ENCODE peak calls at places on chromosomes 6 and 20, in ten cellular contexts. M is NCI-H146; P is cerebellar nuclear complex; T is HS-27A; Q is stimulated activated CD8-positive, alpha-beta memory T cell treated with anti-CD3 and anti-CD28 coated beads, Interleukin-15, amount 100 ng/mL, for 24 hours; N is mesenchymal stem cell; C is naive thymus-derived CD4-positive, alpha-beta T cell; G is activated naive CD4-positive, alpha-beta T cell; L is upper lobe of right lung; I is esophagus muscularis mucosa. F is an unnamed sample.

GRCh38 chr20:9160341-9160740 is 91.5 kb downstream of the PLCB4 start:
- DNase-seq in M (no peak), P (no peak), T (no peak), Q (no peak), N (no peak), C (no peak), G (no peak), L (no peak), I (no peak), F (no peak)

GRCh38 chr6:43269273-43270007 is 26.2 kb downstream of the TTBK1 start:
- DNase-seq in M (no peak), P (no peak), T (no peak), Q (no peak), N (peak; percentile 10), C (peak; percentile 14), G (peak; percentile 39), L (peak; percentile 68), I (no peak), F (no peak)

GRCh38 chr20:513429-513828 is 30.2 kb downstream of the CSNK2A1 start:
- DNase-seq in M (no peak), P (no peak), T (no peak), Q (no peak), N (no peak), C (no peak), G (no peak), L (no peak), I (no peak), F (no peak)

GRCh38 chr6:145028144-145028818 is 707.0 kb downstream of the EPM2A start:
- DNase-seq in M (peak; percentile 84), P (no peak), T (no peak), Q (no peak), N (peak; percentile 50), C (no peak), G (no peak), L (no peak), I (no peak), F (no peak)

GRCh38 chr20:6882911-6883310 is 115.4 kb downstream of the BMP2 start:
- DNase-seq in M (no peak), P (no peak), T (no peak), Q (no peak), N (no peak), C (no peak), G (no peak), L (no peak), I (no peak), F (no peak)

GRCh38 chr6:16108996-16109658 is 19.8 kb upstream of the MYLIP start:
- DNase-seq in M (no peak), P (no peak), T (no peak), Q (no peak), N (peak; percentile 54), C (no peak), G (no peak), L (no peak), I (no peak), F (no peak)

GRCh38 chr6:128569737-128570438 is 49.5 kb upstream of the PTPRK start:
- DNase-seq in M (no peak), P (no peak), T (peak; percentile 97), Q (no peak), N (peak; percentile 58), C (no peak), G (no peak), L (no peak), I (no peak), F (no peak)

GRCh38 chr6:148800535-148800934 is 53.7 kb downstream of the UST start:
- DNase-seq in M (no peak), P (no peak), T (peak; percentile 14), Q (no peak), N (no peak), C (no peak), G (no peak), L (no peak), I (no peak), F (no peak)

GRCh38 chr6:499617-500016 is 108.1 kb downstream of the IRF4 start:
- DNase-seq in M (no peak), P (no peak), T (no peak), Q (no peak), N (peak; percentile 11), C (no peak), G (no peak), L (no peak), I (no peak), F (no peak)

GRCh38 chr6:166999145-166999844 is at the start of gene CEP43:
- DNase-seq in M (peak; percentile 98), P (peak; percentile 76), T (peak; percentile 86), Q (peak; percentile 84), N (peak; percentile 94), C (peak; percentile 70), G (peak; percentile 80), L (peak; percentile 97), I (peak; percentile 97), F (peak; percentile 93)

GRCh38 chr20:63027425-63028389 is 20.9 kb upstream of the BHLHE23 start:
- DNase-seq in M (no peak), P (no peak), T (no peak), Q (no peak), N (no peak), C (no peak), G (no peak), L (peak; percentile 42), I (no peak), F (no peak)

GRCh38 chr6:122401104-122401503 is 1.7 kb downstream of the HSF2 start:
- DNase-seq in M (no peak), P (no peak), T (no peak), Q (no peak), N (peak; percentile 7), C (no peak), G (no peak), L (no peak), I (no peak), F (no peak)

GRCh38 chr20:51300104-51300503 is 242.4 kb downstream of the NFATC2 start:
- DNase-seq in M (no peak), P (no peak), T (no peak), Q (no peak), N (no peak), C (no peak), G (no peak), L (no peak), I (no peak), F (no peak)

GRCh38 chr20:6095409-6095808 is 27.4 kb downstream of the FERMT1 start:
- DNase-seq in M (no peak), P (no peak), T (no peak), Q (no peak), N (no peak), C (no peak), G (no peak), L (no peak), I (no peak), F (no peak)

GRCh38 chr6:166588691-166589333 is 2.3 kb upstream of the RAMACL start:
- DNase-seq in M (no peak), P (peak; percentile 57), T (no peak), Q (no peak), N (peak; percentile 60), C (no peak), G (no peak), L (no peak), I (no peak), F (no peak)

GRCh38 chr20:31474097-31474436 is 860 bp downstream of the DEFB124 start:
- DNase-seq in M (no peak), P (no peak), T (no peak), Q (no peak), N (no peak), C (no peak), G (no peak), L (no peak), I (no peak), F (no peak)

GRCh38 chr6:14804444-14805210 is 441.2 kb upstream of the JARID2 start:
- DNase-seq in M (peak; percentile 53), P (no peak), T (peak; percentile 61), Q (no peak), N (peak; percentile 92), C (no peak), G (no peak), L (peak; percentile 77), I (no peak), F (no peak)

GRCh38 chr20:44215125-44215524 is 4.6 kb upstream of the OSER1 start:
- DNase-seq in M (peak; percentile 80), P (peak; percentile 15), T (no peak), Q (peak; percentile 35), N (peak; percentile 71), C (peak; percentile 71), G (peak; percentile 69), L (peak; percentile 78), I (no peak), F (peak; percentile 34)

GRCh38 chr20:835220-836045 is 1.9 kb downstream of the FAM110A start:
- DNase-seq in M (no peak), P (no peak), T (no peak), Q (no peak), N (no peak), C (no peak), G (no peak), L (no peak), I (no peak), F (no peak)

GRCh38 chr6:149941583-149942460 is at the start of gene ULBP2:
- DNase-seq in M (peak; percentile 91), P (peak; percentile 66), T (peak; percentile 92), Q (peak; percentile 70), N (peak; percentile 96), C (peak; percentile 79), G (peak; percentile 80), L (peak; percentile 90), I (no peak), F (no peak)

F was measured in NK-92 treated with Interleukin-12 subunit alpha and Interleukin-12 subunit beta, amount 100 ng/mL, for 24 hours.